ENCODE peak calls at places on chromosomes 13 and 19, in five cellular contexts. T is astrocyte of the spinal cord, U is mucosa of descending colon, P is Caco-2, E is lower leg skin. L is an unnamed sample.

GRCh38 chr13:29925457-29925856 is 75.0 kb upstream of the UBL3 start:
- DNase-seq in T (peak), U (no peak), P (no peak), E (peak), L (peak)

GRCh38 chr19:8361921-8362793 is 1.8 kb upstream of the ANGPTL4 start:
- DNase-seq in T (peak), U (peak), P (no peak), E (peak), L (peak)

GRCh38 chr19:35509018-35509652 is 4.3 kb downstream of the DMKN start:
- DNase-seq in T (no peak), U (peak), P (peak), E (no peak), L (peak)

GRCh38 chr13:71787461-71787860 is 79.5 kb downstream of the DACH1 start:
- DNase-seq in T (no peak), U (no peak), P (no peak), E (no peak), L (no peak)

GRCh38 chr19:10338940-10339339 is 484 bp downstream of the ICAM3 start:
- DNase-seq in T (no peak), U (no peak), P (no peak), E (no peak), L (no peak)

GRCh38 chr19:45476349-45476717 is 8.5 kb downstream of the FOSB start:
- DNase-seq in T (peak), U (no peak), P (peak), E (no peak), L (no peak)

GRCh38 chr13:47175172-47175806 is 278.4 kb upstream of the HTR2A start:
- DNase-seq in T (peak), U (no peak), P (no peak), E (no peak), L (peak)

GRCh38 chr19:7618771-7619510 is 10.4 kb downstream of the XAB2 start:
- DNase-seq in T (no peak), U (peak), P (no peak), E (no peak), L (peak)

GRCh38 chr13:25678398-25678797 is 306.6 kb downstream of the ATP8A2 start:
- DNase-seq in T (no peak), U (no peak), P (no peak), E (no peak), L (no peak)

GRCh38 chr13:62838891-62839290 is 1423.2 kb upstream of the PCDH20 start:
- DNase-seq in T (no peak), U (no peak), P (no peak), E (no peak), L (no peak)

GRCh38 chr19:55536951-55537740 is at the start of gene SBK2:
- DNase-seq in T (no peak), U (no peak), P (no peak), E (no peak), L (no peak)

GRCh38 chr13:97245011-97245410 is 22.9 kb downstream of the MBNL2 start:
- DNase-seq in T (no peak), U (no peak), P (peak), E (no peak), L (no peak)

GRCh38 chr13:19268331-19268730 is 86.7 kb upstream of the TUBA3C start:
- DNase-seq in T (no peak), U (no peak), P (no peak), E (no peak), L (no peak)

GRCh38 chr19:46756544-46756888 is 10.3 kb upstream of the STRN4 start:
- DNase-seq in T (no peak), U (peak), P (no peak), E (no peak), L (no peak)

GRCh38 chr19:35042056-35042730 is 672 bp downstream of the HPN start:
- DNase-seq in T (no peak), U (no peak), P (no peak), E (no peak), L (no peak)

GRCh38 chr13:33259296-33259695 is 26.3 kb downstream of the STARD13 start:
- DNase-seq in T (no peak), U (no peak), P (no peak), E (no peak), L (no peak)

GRCh38 chr19:48419158-48419920 is 25.9 kb downstream of the GRIN2D start:
- DNase-seq in T (peak), U (peak), P (peak), E (no peak), L (peak)

GRCh38 chr13:33610471-33611015 is 207.4 kb upstream of the RFC3 start:
- DNase-seq in T (peak), U (peak), P (no peak), E (no peak), L (peak)

GRCh38 chr19:39502640-39503417 is 4.1 kb downstream of the DLL3 start:
- DNase-seq in T (peak), U (peak), P (peak), E (no peak), L (peak)

GRCh38 chr19:12757544-12758274 is 6.1 kb downstream of the BEST2 start:
- DNase-seq in T (peak), U (peak), P (peak), E (no peak), L (peak)

GRCh38 chr13:75219479-75220237 is 262.3 kb downstream of the TBC1D4 start:
- DNase-seq in T (peak), U (peak), P (peak), E (peak), L (peak)

GRCh38 chr13:45119990-45120864 is at the start of gene GTF2F2:
- DNase-seq in T (peak), U (peak), P (peak), E (peak), L (peak)

GRCh38 chr19:29662604-29663404 is 2.5 kb upstream of the PLEKHF1 start:
- DNase-seq in T (peak), U (no peak), P (no peak), E (peak), L (peak)

GRCh38 chr19:28961772-28962500 is 251.0 kb downstream of the UQCRFS1 start:
- DNase-seq in T (peak), U (no peak), P (no peak), E (no peak), L (no peak)

DNA sequence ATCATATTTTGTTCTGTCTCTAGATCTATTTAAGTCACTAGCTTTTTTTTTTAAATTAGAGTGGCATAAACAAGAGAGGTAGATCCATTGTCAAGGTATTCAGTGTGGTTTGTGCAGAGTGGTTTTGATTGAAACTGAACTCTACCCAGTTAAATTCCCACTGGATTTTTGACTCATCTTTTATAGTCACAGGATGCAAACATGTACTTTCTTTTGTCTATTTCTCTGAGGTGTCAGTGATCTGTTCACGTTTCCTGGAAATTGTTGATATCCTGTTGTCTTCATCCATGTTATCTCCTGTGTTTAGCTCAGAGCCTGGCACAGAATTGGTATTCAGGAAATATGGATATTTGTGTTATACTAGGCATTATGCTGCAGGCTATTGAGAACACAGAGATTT is 119.7 kb downstream of the PCCA start:
- DNase-seq in T (no peak), U (no peak), P (no peak), E (no peak), L (peak)
- H3K4me3 ChIP-seq in T (no peak), U (no peak), P (no peak), E (no peak), L (no peak)

GRCh38 chr19:18780631-18781030 is 10.5 kb downstream of the COMP start:
- DNase-seq in T (no peak), U (no peak), P (no peak), E (no peak), L (no peak)
- TF ChIP-seq CTCF in T (peak), U (no peak), P (peak), E (no peak), L (no peak)

GRCh38 chr13:22915442-22916082 is 265.2 kb upstream of the SGCG start:
- DNase-seq in T (peak), U (peak), P (peak), E (peak), L (peak)
- H3K4me3 ChIP-seq in T (peak), U (no peak), P (peak), E (peak), L (peak)

DNA sequence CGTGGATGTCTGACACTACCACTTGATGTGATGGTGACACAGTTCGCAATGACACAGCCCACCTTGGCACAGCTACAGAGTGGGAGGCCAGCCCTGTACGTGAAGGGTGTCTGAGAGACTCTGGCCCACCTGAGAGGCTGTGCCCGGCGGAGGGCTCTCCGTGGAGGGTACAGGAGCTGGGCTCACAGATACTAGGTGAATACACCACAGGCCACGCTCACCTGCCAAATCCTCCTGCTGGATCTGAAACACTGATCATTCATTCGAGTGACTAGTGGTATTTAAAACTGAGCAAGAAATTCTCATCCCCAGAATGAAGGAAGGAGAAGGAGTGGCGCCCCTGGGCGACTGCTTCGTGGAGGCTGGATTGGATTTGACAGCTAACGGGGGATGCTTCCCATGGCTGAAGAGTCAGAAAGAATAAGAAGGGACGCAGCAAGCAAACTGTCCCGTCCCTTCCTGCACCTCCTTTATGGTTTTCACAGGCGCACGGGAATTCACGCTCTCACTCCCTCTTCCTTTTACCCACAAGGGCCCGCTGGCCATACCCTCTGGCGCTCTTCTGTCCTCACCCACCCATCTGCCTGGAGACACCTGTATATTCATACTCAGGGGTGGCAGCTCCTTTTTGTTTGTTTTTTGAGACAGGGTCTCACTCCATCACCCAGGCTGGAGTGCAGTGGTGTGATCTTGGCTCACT is 25.0 kb downstream of the CEBPG start:
- DNase-seq in T (no peak), U (peak), P (no peak), E (no peak), L (no peak)
- TF ChIP-seq CTCF in T (no peak), U (no peak), P (no peak), E (no peak), L (no peak)

GRCh38 chr13:110615005-110615321 is 382 bp upstream of the NAXD start:
- DNase-seq in T (no peak), U (no peak), P (no peak), E (no peak), L (no peak)

GRCh38 chr13:110616103-110617101 is 1.1 kb downstream of the NAXD start:
- DNase-seq in T (peak), U (peak), P (peak), E (peak), L (peak)

GRCh38 chr13:110607675-110608224 is 7.6 kb upstream of the NAXD start:
- DNase-seq in T (no peak), U (no peak), P (no peak), E (no peak), L (no peak)

GRCh38 chr13:110615322-110616102 is at the start of gene NAXD:
- DNase-seq in T (peak), U (peak), P (peak), E (peak), L (peak)

GRCh38 chr13:110610955-110611595 is 4.3 kb upstream of the NAXD start:
- DNase-seq in T (no peak), U (no peak), P (no peak), E (no peak), L (no peak)
- H3K4me3 ChIP-seq in T (no peak), U (no peak), P (no peak), E (no peak), L (no peak)

GRCh38 chr19:2744113-2744512 is 4.3 kb upstream of the SLC39A3 start:
- DNase-seq in T (no peak), U (no peak), P (no peak), E (no peak), L (no peak)

GRCh38 chr19:2743099-2743498 is 3.3 kb upstream of the SLC39A3 start:
- DNase-seq in T (no peak), U (no peak), P (no peak), E (no peak), L (no peak)

GRCh38 chr19:2736550-2737190 is 3.1 kb downstream of the SLC39A3 start:
- DNase-seq in T (no peak), U (no peak), P (no peak), E (no peak), L (no peak)

GRCh38 chr19:2740314-2740656 is 468 bp upstream of the SLC39A3 start:
- DNase-seq in T (no peak), U (no peak), P (no peak), E (no peak), L (no peak)

GRCh38 chr19:2739602-2740313 is at the start of gene SLC39A3:
- DNase-seq in T (peak), U (peak), P (peak), E (peak), L (peak)
- TF ChIP-seq CTCF in T (no peak), U (no peak), P (no peak), E (no peak), L (no peak)